ENCODE peak calls at places on chromosomes 3 and 15, in ten cellular contexts. Y, M, L, H, E, N, P, G, R and S are unnamed samples.

GRCh38 chr15:88657326-88658069 is 18.7 kb downstream of the ISG20 start:
- DNase-seq in Y (peak), M (peak), L (no peak), H (peak), E (peak), N (no peak), P (no peak), G (peak), R (peak), S (no peak)

GRCh38 chr3:131907809-131908208 is 127.0 kb downstream of the CPNE4 start:
- DNase-seq in Y (no peak), M (no peak), L (no peak), H (no peak), E (no peak), N (no peak), P (no peak), G (peak), R (no peak), S (no peak)

GRCh38 chr3:110296885-110297284 is 774.7 kb upstream of the NECTIN3 start:
- DNase-seq in Y (peak), M (no peak), L (no peak), H (no peak), E (no peak), N (no peak), P (peak), G (peak), R (no peak), S (no peak)

GRCh38 chr3:41002104-41002503 is 197.2 kb upstream of the CTNNB1 start:
- DNase-seq in Y (no peak), M (no peak), L (peak), H (no peak), E (no peak), N (no peak), P (no peak), G (no peak), R (no peak), S (no peak)

GRCh38 chr3:27939940-27940339 is 217.8 kb upstream of the EOMES start:
- DNase-seq in Y (peak), M (peak), L (no peak), H (peak), E (peak), N (no peak), P (peak), G (peak), R (no peak), S (no peak)

GRCh38 chr3:159045279-159045678 is 243.4 kb downstream of the MFSD1 start:
- DNase-seq in Y (no peak), M (no peak), L (no peak), H (no peak), E (no peak), N (no peak), P (no peak), G (no peak), R (no peak), S (no peak)

GRCh38 chr15:27414168-27414870 is 443.3 kb downstream of the GABRG3 start:
- DNase-seq in Y (no peak), M (no peak), L (no peak), H (no peak), E (no peak), N (no peak), P (peak), G (peak), R (no peak), S (no peak)

GRCh38 chr3:149463921-149464320 is 10.6 kb upstream of the TM4SF4 start:
- DNase-seq in Y (no peak), M (no peak), L (no peak), H (no peak), E (no peak), N (no peak), P (no peak), G (no peak), R (no peak), S (no peak)

GRCh38 chr3:64563776-64564175 is 124.0 kb downstream of the ADAMTS9 start:
- DNase-seq in Y (no peak), M (no peak), L (no peak), H (no peak), E (no peak), N (no peak), P (no peak), G (no peak), R (no peak), S (no peak)

GRCh38 chr3:54905230-54905888 is 22.5 kb downstream of the LRTM1 start:
- DNase-seq in Y (peak), M (no peak), L (no peak), H (no peak), E (no peak), N (no peak), P (peak), G (peak), R (no peak), S (no peak)

GRCh38 chr15:59609730-59610712 is 1.6 kb upstream of the GCNT3 start:
- DNase-seq in Y (no peak), M (no peak), L (no peak), H (peak), E (no peak), N (no peak), P (no peak), G (peak), R (no peak), S (no peak)

GRCh38 chr3:32880225-32880624 is 62.4 kb downstream of the TRIM71 start:
- DNase-seq in Y (no peak), M (no peak), L (no peak), H (no peak), E (no peak), N (no peak), P (no peak), G (no peak), R (no peak), S (no peak)

GRCh38 chr15:36883705-36884355 is 216.5 kb downstream of the MEIS2 start:
- DNase-seq in Y (peak), M (peak), L (peak), H (peak), E (peak), N (no peak), P (peak), G (peak), R (peak), S (peak)

GRCh38 chr3:52479037-52479875 is 15.9 kb upstream of the STAB1 start:
- DNase-seq in Y (no peak), M (no peak), L (no peak), H (no peak), E (no peak), N (no peak), P (no peak), G (no peak), R (no peak), S (no peak)

GRCh38 chr3:177236704-177237103 is 39.4 kb upstream of the TBL1XR1 start:
- DNase-seq in Y (peak), M (peak), L (no peak), H (no peak), E (no peak), N (no peak), P (no peak), G (peak), R (no peak), S (no peak)

GRCh38 chr3:31255007-31255603 is 277.6 kb upstream of the STT3B start:
- DNase-seq in Y (no peak), M (no peak), L (no peak), H (no peak), E (no peak), N (no peak), P (no peak), G (no peak), R (no peak), S (no peak)
- H2AFZ ChIP-seq in Y (no peak), M (no peak), L (peak), H (no peak), E (no peak), N (no peak), P (no peak), G (no peak), R (no peak), S (no peak)

GRCh38 chr3:43247556-43248186 is 38.7 kb upstream of the SNRK start:
- DNase-seq in Y (no peak), M (no peak), L (no peak), H (no peak), E (no peak), N (no peak), P (no peak), G (no peak), R (no peak), S (no peak)
- H3K4me3 ChIP-seq in Y (no peak), M (no peak), L (no peak), H (no peak), E (no peak), N (no peak), P (no peak), G (no peak), R (no peak), S (no peak)

DNA sequence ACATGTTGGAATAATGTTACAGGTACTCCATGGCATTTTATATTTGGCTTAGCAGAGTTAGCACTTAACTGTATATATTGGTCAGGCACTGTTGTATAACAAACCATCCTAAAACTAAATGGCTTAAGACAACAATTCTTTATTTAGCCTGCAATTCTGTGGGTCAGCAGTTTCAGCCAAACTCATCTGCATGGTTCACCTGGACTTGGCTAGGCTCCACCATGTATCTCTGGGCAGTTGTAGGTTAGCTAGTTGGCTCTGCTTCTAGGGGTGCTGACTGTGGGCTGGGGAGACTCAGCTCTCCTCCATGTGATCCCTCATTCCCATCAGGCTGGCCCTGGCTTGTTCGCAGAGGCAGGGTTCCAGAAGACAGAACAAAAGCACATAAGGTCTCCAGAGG is 34.4 kb downstream of the RARB start:
- DNase-seq in Y (no peak), M (no peak), L (no peak), H (no peak), E (no peak), N (no peak), P (no peak), G (no peak), R (no peak), S (no peak)
- H2AFZ ChIP-seq in Y (no peak), M (no peak), L (no peak), H (no peak), E (no peak), N (no peak), P (no peak), G (no peak), R (no peak), S (no peak)

GRCh38 chr3:183430325-183430957 is 2.0 kb upstream of the MCF2L2 start:
- DNase-seq in Y (no peak), M (no peak), L (no peak), H (no peak), E (no peak), N (no peak), P (no peak), G (no peak), R (no peak), S (no peak)

GRCh38 chr3:183428140-183429023 is at the start of gene MCF2L2:
- DNase-seq in Y (peak), M (peak), L (peak), H (peak), E (peak), N (no peak), P (peak), G (peak), R (peak), S (peak)

GRCh38 chr3:183427206-183428139 is 946 bp downstream of the MCF2L2 start:
- DNase-seq in Y (no peak), M (no peak), L (no peak), H (peak), E (no peak), N (no peak), P (no peak), G (no peak), R (no peak), S (no peak)
- H3K4me3 ChIP-seq in Y (peak), M (peak), L (peak), H (peak), E (peak), N (peak), P (peak), G (peak), R (peak), S (peak)

DNA sequence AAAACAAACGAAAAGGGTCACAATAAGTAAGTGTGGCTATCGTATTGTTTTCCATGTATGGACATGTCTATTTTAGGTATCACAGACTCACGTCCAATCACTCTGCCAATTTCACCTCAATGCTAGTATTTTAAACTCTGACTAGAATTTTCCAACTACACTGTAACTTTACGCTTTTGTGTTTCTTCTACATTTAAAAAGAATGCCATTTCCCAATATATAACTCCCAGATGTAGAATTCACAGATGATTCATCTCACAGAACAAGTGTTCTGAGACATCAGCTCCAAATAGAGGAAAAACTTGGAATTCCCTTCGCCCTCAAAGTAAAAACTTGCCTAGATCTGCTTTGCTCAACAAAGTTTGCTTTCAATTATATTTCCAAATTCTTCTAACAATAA is 14.2 kb downstream of the LRIG1 start:
- DNase-seq in Y (peak), M (no peak), L (no peak), H (no peak), E (no peak), N (no peak), P (peak), G (peak), R (no peak), S (no peak)
- H2AFZ ChIP-seq in Y (no peak), M (peak), L (no peak), H (no peak), E (no peak), N (no peak), P (no peak), G (no peak), R (no peak), S (no peak)

GRCh38 chr3:122080188-122080587 is 25.0 kb downstream of the CD86 start:
- DNase-seq in Y (no peak), M (no peak), L (no peak), H (no peak), E (no peak), N (no peak), P (no peak), G (no peak), R (no peak), S (no peak)

GRCh38 chr3:122079524-122079923 is 24.4 kb downstream of the CD86 start:
- DNase-seq in Y (no peak), M (no peak), L (no peak), H (no peak), E (no peak), N (no peak), P (no peak), G (no peak), R (no peak), S (no peak)

GRCh38 chr3:122076414-122077292 is 21.5 kb downstream of the CD86 start:
- DNase-seq in Y (no peak), M (no peak), L (peak), H (no peak), E (no peak), N (no peak), P (no peak), G (no peak), R (no peak), S (no peak)

GRCh38 chr3:122077293-122078234 is 22.4 kb downstream of the CD86 start:
- DNase-seq in Y (no peak), M (no peak), L (peak), H (no peak), E (no peak), N (no peak), P (no peak), G (no peak), R (no peak), S (no peak)

GRCh38 chr3:122078235-122078935 is 23.2 kb downstream of the CD86 start:
- DNase-seq in Y (no peak), M (no peak), L (peak), H (no peak), E (no peak), N (no peak), P (no peak), G (no peak), R (no peak), S (no peak)
- H3K4me3 ChIP-seq in Y (no peak), M (no peak), L (peak), H (no peak), E (no peak), N (no peak), P (no peak), G (no peak), R (no peak), S (no peak)

GRCh38 chr3:56467801-56468183 is 475 bp downstream of the ERC2 start:
- DNase-seq in Y (no peak), M (no peak), L (no peak), H (peak), E (peak), N (no peak), P (no peak), G (peak), R (no peak), S (no peak)

GRCh38 chr3:56469141-56469540 is 874 bp upstream of the ERC2 start:
- DNase-seq in Y (no peak), M (no peak), L (no peak), H (no peak), E (no peak), N (no peak), P (no peak), G (no peak), R (no peak), S (no peak)

GRCh38 chr3:56471771-56472170 is 3.5 kb upstream of the ERC2 start:
- DNase-seq in Y (no peak), M (no peak), L (no peak), H (no peak), E (no peak), N (no peak), P (no peak), G (no peak), R (no peak), S (no peak)

GRCh38 chr3:56468184-56469106 is at the start of gene ERC2:
- DNase-seq in Y (no peak), M (peak), L (no peak), H (peak), E (peak), N (no peak), P (peak), G (peak), R (peak), S (no peak)

GRCh38 chr3:56467108-56467507 is 1.2 kb downstream of the ERC2 start:
- DNase-seq in Y (peak), M (peak), L (no peak), H (peak), E (peak), N (no peak), P (peak), G (no peak), R (peak), S (no peak)
- H2AFZ ChIP-seq in Y (no peak), M (peak), L (no peak), H (peak), E (peak), N (no peak), P (peak), G (no peak), R (no peak), S (no peak)